ENCODE peak calls at places on chromosomes 6 and 20, in eight cellular contexts. F is PC-9, P is fibroblast of lung, Q is astrocyte, I is PC-3, W is neural progenitor cell, H is keratinocyte, Y is HepG2. N is an unnamed sample.

GRCh38 chr6:136757150-136757549 is 35.1 kb downstream of the MAP3K5 start:
- DNase-seq in W (no peak), P (no peak), F (peak; percentile 42), Y (no peak), I (no peak), H (no peak), Q (no peak), N (no peak)

GRCh38 chr20:56859751-56860366 is 230.8 kb downstream of the TFAP2C start:
- DNase-seq in Q (no peak), F (no peak), I (no peak), Y (no peak), P (no peak), W (peak; percentile 43), H (no peak), N (no peak)

GRCh38 chr6:134240664-134241431 is 77.1 kb downstream of the SGK1 start:
- DNase-seq in Q (no peak), I (no peak), P (no peak), Y (no peak), H (peak; percentile 80), F (no peak), W (no peak), N (peak; percentile 81)

GRCh38 chr6:129164032-129164431 is 281.1 kb downstream of the LAMA2 start:
- DNase-seq in Y (no peak), W (no peak), F (no peak), P (no peak), H (no peak), I (no peak), Q (no peak), N (no peak)

GRCh38 chr6:41257369-41258195 is 28.9 kb downstream of the TREM1 start:
- DNase-seq in F (no peak), I (peak; percentile 73), Y (no peak), Q (peak; percentile 39), H (no peak), W (no peak), P (peak; percentile 69), N (no peak)

GRCh38 chr6:148999921-149000589 is 253.2 kb downstream of the UST start:
- DNase-seq in Y (no peak), W (no peak), F (peak; percentile 41), P (peak; percentile 88), I (peak; percentile 82), H (no peak), Q (peak; percentile 85), N (peak; percentile 71)

GRCh38 chr6:142863981-142864380 is 81.0 kb downstream of the HIVEP2 start:
- DNase-seq in W (peak; percentile 27), Y (no peak), H (no peak), P (no peak), F (no peak), I (no peak), Q (no peak), N (no peak)

GRCh38 chr6:34273242-34273805 is 24.5 kb upstream of the SMIM29 start:
- DNase-seq in I (no peak), F (no peak), Q (peak; percentile 6), P (peak; percentile 11), W (no peak), Y (peak; percentile 46), H (no peak), N (no peak)

GRCh38 chr6:129393659-129394058 is 316.3 kb downstream of the ARHGAP18 start:
- DNase-seq in Y (no peak), H (no peak), W (no peak), F (no peak), P (no peak), Q (no peak), I (no peak), N (no peak)

GRCh38 chr20:36645998-36646397 is at the start of gene SLA2:
- DNase-seq in I (no peak), Y (no peak), P (no peak), H (no peak), W (no peak), F (no peak), Q (no peak), N (peak; percentile 85)

GRCh38 chr20:44646023-44646640 is 5.4 kb downstream of the ADA start:
- DNase-seq in H (no peak), I (no peak), Y (no peak), F (no peak), Q (peak; percentile 57), W (peak; percentile 81), P (peak; percentile 43), N (peak; percentile 96)

GRCh38 chr6:127177030-127177928 is 58.8 kb downstream of the RSPO3 start:
- DNase-seq in Y (no peak), P (peak; percentile 97), Q (peak; percentile 75), H (no peak), I (no peak), F (peak; percentile 9), W (no peak), N (no peak)

GRCh38 chr20:36085686-36086267 is 68.8 kb upstream of the EPB41L1 start:
- DNase-seq in P (peak; percentile 56), H (peak; percentile 46), W (no peak), I (peak; percentile 93), Q (peak; percentile 65), F (peak; percentile 96), Y (peak; percentile 72), N (no peak)

GRCh38 chr6:32826996-32827395 is 10.2 kb upstream of the HLA-DOB start:
- DNase-seq in W (no peak), Q (no peak), Y (no peak), H (no peak), I (no peak), F (no peak), P (no peak), N (no peak)

GRCh38 chr6:84967389-84967788 is 203.0 kb upstream of the TBX18 start:
- DNase-seq in Y (peak; percentile 52), I (peak; percentile 42), P (peak; percentile 57), H (no peak), F (no peak), Q (no peak), W (peak; percentile 81), N (peak; percentile 7)

GRCh38 chr6:133802861-133803260 is 86.1 kb upstream of the TCF21 start:
- DNase-seq in F (no peak), Q (peak; percentile 36), W (no peak), Y (no peak), H (no peak), I (no peak), P (no peak), N (no peak)

GRCh38 chr6:19734519-19734918 is 102.7 kb upstream of the ID4 start:
- DNase-seq in Y (no peak), H (no peak), Q (peak; percentile 35), F (no peak), I (no peak), W (peak; percentile 81), P (no peak), N (no peak)

DNA sequence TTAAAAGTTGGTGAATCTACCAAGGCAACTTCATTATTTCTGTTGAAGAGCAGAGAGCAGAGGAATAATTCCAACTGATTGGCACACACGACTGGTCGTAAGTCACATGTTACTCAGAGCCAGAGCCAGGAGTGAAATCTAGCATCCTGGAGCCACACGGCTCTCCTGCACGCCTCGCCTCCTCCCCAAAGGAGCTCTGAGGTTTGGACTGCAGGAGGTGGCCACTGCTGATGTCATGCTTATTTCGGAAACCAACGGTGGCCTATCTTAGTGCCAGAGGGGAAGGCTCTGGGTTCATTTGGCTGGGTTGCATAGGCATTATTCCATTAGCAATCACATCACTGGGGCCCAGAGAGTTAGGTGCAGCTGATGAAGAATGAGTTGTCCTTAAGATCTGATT is 123.5 kb upstream of the RALGAPA2 start:
- DNase-seq in P (no peak), Q (no peak), Y (no peak), H (no peak), I (no peak), W (no peak), F (no peak), N (no peak)
- TF ChIP-seq EZH2 in P (no peak), Q (no peak), Y (no peak), H (no peak), I (no peak), W (no peak), F (no peak), N (no peak)

GRCh38 chr6:45500924-45501816 is 123.4 kb upstream of the SUPT3H start:
- DNase-seq in H (no peak), I (no peak), F (no peak), Q (no peak), Y (peak; percentile 71), W (peak; percentile 59), P (no peak), N (no peak)
- TF ChIP-seq CTCF in H (peak; percentile 33), I (peak; percentile 19), F (no peak), Q (peak; percentile 13), Y (peak; percentile 69), W (peak; percentile 63), P (peak; percentile 22), N (no peak)

GRCh38 chr6:101392561-101393230 is 812 bp upstream of the GRIK2 start:
- DNase-seq in F (no peak), H (no peak), I (peak; percentile 7), P (no peak), Y (no peak), Q (no peak), W (no peak), N (no peak)
- TF ChIP-seq EZH2 in F (no peak), H (peak; percentile 70), I (no peak), P (no peak), Y (no peak), Q (no peak), W (peak; percentile 68), N (no peak)

GRCh38 chr6:4055420-4056041 is 23.4 kb downstream of the FAM217A start:
- DNase-seq in H (peak; percentile 69), Q (peak; percentile 66), I (peak; percentile 89), W (no peak), P (peak; percentile 88), F (peak; percentile 43), Y (peak; percentile 68), N (no peak)
- TF ChIP-seq CTCF in H (peak; percentile 68), Q (peak; percentile 66), I (peak; percentile 83), W (peak; percentile 38), P (peak; percentile 58), F (peak; percentile 59), Y (peak; percentile 74), N (peak; percentile 43)

GRCh38 chr6:6001443-6001842 is 5.3 kb downstream of the NRN1 start:
- DNase-seq in I (no peak), H (no peak), Y (no peak), P (no peak), Q (no peak), W (no peak), F (no peak), N (no peak)
- TF ChIP-seq EZH2 in I (no peak), H (no peak), Y (no peak), P (no peak), Q (no peak), W (no peak), F (no peak), N (no peak)

GRCh38 chr6:11093591-11094410 is at the start of gene SMIM13:
- DNase-seq in F (peak; percentile 88), Q (peak; percentile 94), I (peak; percentile 98), P (peak; percentile 98), H (peak; percentile 71), W (peak; percentile 99), Y (peak; percentile 98), N (peak; percentile 95)
- TF ChIP-seq CTCF in F (peak; percentile 56), Q (no peak), I (peak; percentile 45), P (peak; percentile 24), H (peak; percentile 52), W (peak; percentile 44), Y (peak; percentile 67), N (peak; percentile 59)

N was measured in DND-41.